ENCODE peak calls at places on chromosome 15, in eight cellular contexts. Q is psoas muscle, D is neuronal stem cell, T is fibroblast of lung, G is stomach, E is body of pancreas, F is caudate nucleus, X is esophagus muscularis mucosa. W is an unnamed sample.
A peak's percentile ranks its signal among the peaks of the same experiment; 100 is the strongest.

GRCh38 chr15:80581976-80582375 is 113.1 kb upstream of the ABHD17C start:
- DNase-seq in T (no peak), E (no peak), G (no peak), Q (no peak), F (no peak), X (no peak), D (no peak), W (no peak)

GRCh38 chr15:33234019-33234418 is 39.5 kb upstream of the FMN1 start:
- DNase-seq in X (no peak), D (peak; percentile 31), Q (no peak), G (no peak), T (peak; percentile 63), F (no peak), E (no peak), W (peak; percentile 34)

GRCh38 chr15:77180757-77181156 is 109.8 kb upstream of the TSPAN3 start:
- DNase-seq in F (no peak), E (no peak), D (no peak), G (no peak), X (no peak), Q (no peak), T (peak; percentile 66), W (no peak)

GRCh38 chr15:86483936-86484335 is 404.3 kb downstream of the AGBL1 start:
- DNase-seq in X (no peak), F (no peak), D (no peak), T (no peak), Q (no peak), G (no peak), E (no peak), W (no peak)

GRCh38 chr15:92693922-92694331 is 38.4 kb upstream of the FAM174B start:
- DNase-seq in F (no peak), E (no peak), X (peak; percentile 68), G (no peak), T (peak; percentile 23), D (peak; percentile 30), Q (no peak), W (peak; percentile 57)

GRCh38 chr15:91541286-91541685 is 312.2 kb upstream of the SLCO3A1 start:
- DNase-seq in E (no peak), X (no peak), G (no peak), F (no peak), Q (no peak), D (no peak), T (no peak), W (peak; percentile 74)

GRCh38 chr15:68812596-68813548 is 7.8 kb downstream of the ANP32A start:
- DNase-seq in F (no peak), D (no peak), Q (no peak), X (no peak), E (no peak), T (peak; percentile 18), G (no peak), W (no peak)

GRCh38 chr15:71806452-71806931 is 3.9 kb upstream of the NR2E3 start:
- DNase-seq in Q (no peak), T (peak; percentile 52), F (no peak), E (peak; percentile 24), X (no peak), G (no peak), D (no peak), W (peak; percentile 39)

GRCh38 chr15:26697913-26698312 is 75.0 kb downstream of the GABRB3 start:
- DNase-seq in X (no peak), E (no peak), D (no peak), Q (no peak), F (no peak), T (no peak), G (no peak), W (no peak)

GRCh38 chr15:90174140-90174891 is 26.8 kb upstream of the SEMA4B start:
- DNase-seq in E (peak; percentile 96), X (peak; percentile 95), T (peak; percentile 48), D (no peak), G (peak; percentile 83), Q (peak; percentile 88), F (peak; percentile 48), W (no peak)

GRCh38 chr15:40936709-40937666 is 7.8 kb downstream of the DLL4 start:
- DNase-seq in T (no peak), X (no peak), E (no peak), F (no peak), Q (peak; percentile 74), D (no peak), G (no peak), W (peak; percentile 87)

GRCh38 chr15:67955256-67955655 is 98.9 kb upstream of the PIAS1 start:
- DNase-seq in E (no peak), G (no peak), D (no peak), F (no peak), X (peak; percentile 62), Q (no peak), T (no peak), W (no peak)

GRCh38 chr15:77179541-77179998 is 108.7 kb upstream of the TSPAN3 start:
- DNase-seq in Q (no peak), T (no peak), E (no peak), F (no peak), D (no peak), G (no peak), X (no peak), W (no peak)

GRCh38 chr15:76159282-76159681 is 99.5 kb downstream of the TMEM266 start:
- DNase-seq in T (no peak), X (no peak), Q (peak; percentile 48), E (no peak), D (no peak), F (no peak), G (no peak), W (no peak)
- H3K27ac ChIP-seq in T (no peak overlapping the region), X (no peak overlapping the region), Q (no peak overlapping the region), E (no peak overlapping the region), D (no peak overlapping the region), F (no peak overlapping the region), G (no peak overlapping the region), W (no peak overlapping the region)

GRCh38 chr15:100715571-100716455 is 113.4 kb downstream of the ASB7 start:
- DNase-seq in X (no peak), D (no peak), Q (peak; percentile 75), T (peak; percentile 41), E (peak; percentile 76), F (no peak), G (no peak), W (no peak)

GRCh38 chr15:100716456-100717085 is 114.2 kb downstream of the ASB7 start:
- DNase-seq in X (no peak), E (no peak), T (no peak), G (no peak), D (no peak), Q (no peak), F (no peak), W (no peak)

GRCh38 chr15:100713163-100713867 is 110.9 kb downstream of the ASB7 start:
- DNase-seq in X (no peak), G (no peak), F (no peak), T (no peak), E (peak; percentile 59), D (no peak), Q (no peak), W (no peak)

GRCh38 chr15:100714034-100714748 is 111.8 kb downstream of the ASB7 start:
- DNase-seq in F (no peak), E (no peak), Q (no peak), X (no peak), T (no peak), G (no peak), D (no peak), W (no peak)

DNA sequence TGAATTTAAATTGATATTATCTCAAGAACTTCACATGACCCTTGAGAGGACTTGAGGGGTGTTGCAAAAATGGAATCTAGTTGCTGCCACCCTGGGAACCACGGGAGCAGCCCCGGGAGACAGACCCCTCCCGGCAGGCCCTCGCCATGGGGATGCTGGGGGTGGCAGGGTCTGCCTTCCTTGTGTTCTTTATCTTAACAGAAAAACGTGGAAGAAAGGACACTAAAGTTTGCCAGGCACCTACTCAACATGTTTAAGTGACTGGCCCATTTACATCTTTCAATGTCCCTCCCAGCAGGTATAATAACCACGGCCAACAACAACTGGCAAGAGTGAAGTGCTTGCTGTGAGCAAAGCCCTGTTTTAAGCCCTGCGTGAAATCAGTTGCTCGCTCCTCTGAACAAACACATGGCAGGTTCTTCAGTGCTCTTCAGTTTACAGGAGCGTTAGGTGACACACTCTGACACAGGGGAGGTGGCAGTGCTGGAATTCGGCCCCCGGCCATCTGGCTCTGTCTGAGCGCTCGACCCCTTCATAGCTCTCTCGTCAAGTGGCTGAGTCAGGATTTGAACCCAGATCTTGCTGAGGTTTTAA is 112.5 kb downstream of the ASB7 start:
- DNase-seq in F (no peak), E (no peak), T (no peak), D (no peak), Q (no peak), G (no peak), X (no peak), W (no peak)
- H3K27ac ChIP-seq in F (no peak overlapping the region), E (peak overlapping the region; percentile 86), T (no peak overlapping the region), D (no peak overlapping the region), Q (no peak overlapping the region), G (no peak overlapping the region), X (no peak overlapping the region), W (no peak overlapping the region)

GRCh38 chr15:100688549-100689120 is 86.2 kb downstream of the ASB7 start:
- DNase-seq in E (no peak), D (no peak), Q (no peak), T (no peak), F (no peak), G (no peak), X (peak; percentile 79), W (no peak)

GRCh38 chr15:100689500-100689899 is 87.1 kb downstream of the ASB7 start:
- DNase-seq in D (no peak), Q (no peak), X (peak; percentile 88), T (no peak), F (no peak), E (no peak), G (no peak), W (no peak)

GRCh38 chr15:100686725-100687488 is 84.5 kb downstream of the ASB7 start:
- DNase-seq in F (no peak), G (no peak), Q (no peak), D (no peak), E (no peak), T (peak; percentile 57), X (peak; percentile 91), W (no peak)

GRCh38 chr15:100686021-100686724 is 83.8 kb downstream of the ASB7 start:
- DNase-seq in X (peak; percentile 94), D (no peak), E (peak; percentile 28), Q (peak; percentile 90), G (no peak), F (no peak), T (no peak), W (no peak)

GRCh38 chr15:100687532-100688215 is 85.3 kb downstream of the ASB7 start:
- DNase-seq in F (no peak), E (no peak), T (peak; percentile 76), X (peak; percentile 91), D (no peak), Q (peak; percentile 67), G (no peak), W (no peak)
- H3K27ac ChIP-seq in F (no peak overlapping the region), E (no peak overlapping the region), T (peak overlapping the region; percentile 69), X (peak overlapping the region; percentile 73), D (no peak overlapping the region), Q (peak overlapping the region; percentile 55), G (peak overlapping the region; percentile 73), W (no peak overlapping the region)

DNA sequence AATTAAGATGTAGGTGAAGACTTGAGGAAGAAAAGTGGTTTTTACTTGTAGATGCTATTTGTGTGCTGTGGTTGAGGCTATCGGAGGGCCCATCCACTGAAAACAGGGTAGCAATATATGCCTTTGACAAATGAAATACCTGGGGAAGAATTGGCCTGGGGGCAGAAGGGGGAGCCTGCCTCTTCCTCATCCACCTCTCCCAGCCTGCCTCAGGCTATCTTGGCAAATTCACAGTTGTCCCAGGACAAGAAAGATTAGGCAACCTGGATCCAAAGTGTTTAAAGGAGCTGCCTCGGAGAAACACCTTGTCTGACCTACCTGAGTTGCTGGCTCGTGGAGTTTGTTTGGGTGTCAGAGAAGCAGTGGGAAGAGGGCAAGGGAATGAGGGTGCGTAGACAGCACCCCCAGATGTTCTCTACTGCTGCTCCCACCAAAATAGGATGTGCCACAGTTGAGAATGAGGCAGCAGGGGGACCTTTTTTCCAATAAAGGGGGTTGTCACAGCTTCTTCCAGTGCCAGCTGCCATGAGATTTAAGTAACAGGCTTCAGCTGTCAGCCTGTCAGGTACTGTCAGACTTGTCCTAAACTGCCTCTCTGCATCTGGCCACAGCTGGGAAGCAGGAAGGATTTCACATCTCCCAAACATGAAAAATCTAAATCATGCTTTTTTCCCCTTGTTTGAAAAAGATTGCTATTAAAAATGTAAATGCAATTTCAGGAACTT is 9.2 kb downstream of the PLEKHO2 start:
- DNase-seq in T (no peak), X (no peak), F (no peak), Q (no peak), E (no peak), D (no peak), G (no peak), W (no peak)
- H3K27ac ChIP-seq in T (peak overlapping the region; percentile 84), X (peak overlapping the region; percentile 98), F (no peak overlapping the region), Q (peak overlapping the region; percentile 16), E (peak overlapping the region; percentile 34), D (no peak overlapping the region), G (peak overlapping the region; percentile 83), W (peak overlapping the region; percentile 30)